ENCODE peak calls at places on chromosomes 1 and 21, in nine cellular contexts. P is lower leg skin, O is A549, A is stomach, X is NB4, R is spleen, H is prostate gland, K is transverse colon, G is H1. J is an unnamed sample.
A peak's percentile ranks its signal among the peaks of the same experiment; 100 is the strongest.

GRCh38 chr1:236396665-236397043 is 2.6 kb downstream of the EDARADD start:
- DNase-seq in K (no peak), O (no peak), H (no peak), G (peak; percentile 6), R (no peak), P (no peak), A (no peak), X (no peak), J (no peak)

GRCh38 chr21:37060296-37060695 is 12.6 kb downstream of the PIGP start:
- DNase-seq in P (no peak), G (no peak), A (peak; percentile 40), X (peak; percentile 68), R (no peak), K (peak; percentile 68), H (no peak), O (peak; percentile 78), J (peak; percentile 64)

GRCh38 chr1:11563560-11564069 is 84.7 kb downstream of the DISP3 start:
- DNase-seq in O (no peak), R (peak; percentile 59), A (no peak), P (no peak), G (no peak), X (peak; percentile 82), H (no peak), K (no peak), J (no peak)

GRCh38 chr1:155127105-155127671 is 488 bp upstream of the EFNA1 start:
- DNase-seq in R (peak; percentile 79), X (peak; percentile 25), K (peak; percentile 89), A (peak; percentile 82), P (peak; percentile 92), G (peak; percentile 63), O (no peak), H (peak; percentile 93), J (peak; percentile 83)

GRCh38 chr1:118753976-118754375 is 234.2 kb downstream of the TBX15 start:
- DNase-seq in A (no peak), G (no peak), H (no peak), X (no peak), P (no peak), K (no peak), O (no peak), R (no peak), J (no peak)

GRCh38 chr1:48102766-48103165 is 105.6 kb upstream of the TRABD2B start:
- DNase-seq in P (no peak), G (no peak), H (no peak), X (no peak), O (no peak), R (no peak), K (no peak), A (no peak), J (no peak)

GRCh38 chr1:24567792-24568388 is 12.0 kb downstream of the NCMAP start:
- DNase-seq in G (no peak), P (no peak), X (peak; percentile 10), A (peak; percentile 87), O (peak; percentile 36), H (peak; percentile 81), R (peak; percentile 64), K (peak; percentile 76), J (peak; percentile 82)

GRCh38 chr1:7508052-7508745 is 262.9 kb upstream of the VAMP3 start:
- DNase-seq in R (no peak), O (no peak), A (no peak), H (no peak), K (no peak), G (no peak), X (no peak), P (no peak), J (no peak)

GRCh38 chr1:229209386-229209785 is 61.5 kb upstream of the RAB4A start:
- DNase-seq in O (no peak), X (no peak), G (no peak), H (no peak), P (no peak), A (no peak), R (no peak), K (no peak), J (no peak)

GRCh38 chr1:163561570-163562295 is 240.0 kb downstream of the NUF2 start:
- DNase-seq in G (peak; percentile 54), P (no peak), R (no peak), K (no peak), X (peak; percentile 11), H (no peak), O (no peak), A (no peak), J (no peak)

GRCh38 chr1:156104065-156104810 is 10.3 kb upstream of the LMNA start:
- DNase-seq in H (peak; percentile 85), X (no peak), O (peak; percentile 87), A (peak; percentile 70), R (no peak), G (no peak), K (peak; percentile 79), P (peak; percentile 96), J (peak; percentile 78)

GRCh38 chr21:20451051-20451450 is 547.2 kb upstream of the NCAM2 start:
- DNase-seq in G (no peak), X (no peak), O (no peak), A (no peak), H (no peak), P (no peak), R (no peak), K (no peak), J (no peak)

GRCh38 chr1:87200875-87201638 is 127.6 kb upstream of the LMO4 start:
- DNase-seq in X (no peak), R (no peak), H (no peak), A (no peak), G (no peak), P (no peak), K (no peak), O (no peak), J (no peak)

GRCh38 chr1:201119206-201119814 is 7.1 kb upstream of the CACNA1S start:
- DNase-seq in R (no peak), K (peak; percentile 31), G (peak; percentile 81), O (peak; percentile 71), P (no peak), H (no peak), A (peak; percentile 35), X (peak; percentile 64), J (peak; percentile 38)

GRCh38 chr1:212244441-212244840 is 40.8 kb upstream of the PPP2R5A start:
- DNase-seq in K (no peak), G (no peak), O (no peak), A (no peak), H (no peak), R (no peak), X (no peak), P (peak; percentile 25), J (no peak)

GRCh38 chr1:84774674-84775548 is 84.7 kb upstream of the SSX2IP start:
- DNase-seq in X (no peak), H (peak; percentile 76), P (no peak), K (no peak), A (no peak), G (peak; percentile 79), O (no peak), R (no peak), J (no peak)

GRCh38 chr1:37989381-37989930 is 366 bp downstream of the SF3A3 start:
- DNase-seq in R (peak; percentile 89), A (no peak), O (no peak), X (peak; percentile 76), H (no peak), G (no peak), P (no peak), K (peak; percentile 31), J (peak; percentile 45)

GRCh38 chr1:18144062-18144461 is 36.5 kb downstream of the IGSF21 start:
- DNase-seq in R (peak; percentile 28), A (no peak), X (no peak), G (no peak), K (no peak), P (no peak), O (no peak), H (no peak), J (no peak)

GRCh38 chr1:248858096-248858890 is 592 bp downstream of the ZNF692 start:
- DNase-seq in P (peak; percentile 91), G (peak; percentile 82), H (peak; percentile 78), K (peak; percentile 79), O (peak; percentile 76), R (peak; percentile 92), X (peak; percentile 87), A (peak; percentile 85), J (peak; percentile 82)
- TF ChIP-seq POLR2A in P (no peak), G (peak; percentile 33), H (peak; percentile 46), K (peak; percentile 59), O (peak; percentile 44), R (no peak), X (peak; percentile 25), A (no peak), J (peak; percentile 48)

DNA sequence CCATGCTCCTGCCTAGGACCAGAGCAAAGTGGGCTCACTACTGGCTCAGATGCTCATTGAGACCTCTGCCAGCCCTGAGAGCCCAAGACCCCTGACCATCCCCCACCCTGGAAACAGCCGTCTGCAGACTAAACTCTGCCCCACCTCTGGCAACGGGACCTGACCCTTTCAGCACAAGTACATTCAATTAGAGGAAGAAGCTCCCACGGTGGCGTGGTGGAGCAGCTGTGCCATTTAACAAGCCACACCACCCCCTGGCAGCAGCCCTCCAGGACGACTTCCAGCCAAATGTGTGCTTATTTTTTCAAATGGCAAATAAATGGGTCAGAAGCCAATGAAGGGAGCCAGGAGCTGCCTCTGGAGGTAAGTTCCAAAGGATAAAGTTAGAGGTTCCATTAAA is 226.8 kb downstream of the NPHP4 start:
- DNase-seq in X (no peak), A (no peak), O (no peak), R (no peak), G (no peak), H (no peak), K (no peak), P (no peak), J (no peak)
- TF ChIP-seq CTCF in X (no peak), A (no peak), O (no peak), R (no peak), G (no peak), H (no peak), K (no peak), P (no peak), J (no peak)

DNA sequence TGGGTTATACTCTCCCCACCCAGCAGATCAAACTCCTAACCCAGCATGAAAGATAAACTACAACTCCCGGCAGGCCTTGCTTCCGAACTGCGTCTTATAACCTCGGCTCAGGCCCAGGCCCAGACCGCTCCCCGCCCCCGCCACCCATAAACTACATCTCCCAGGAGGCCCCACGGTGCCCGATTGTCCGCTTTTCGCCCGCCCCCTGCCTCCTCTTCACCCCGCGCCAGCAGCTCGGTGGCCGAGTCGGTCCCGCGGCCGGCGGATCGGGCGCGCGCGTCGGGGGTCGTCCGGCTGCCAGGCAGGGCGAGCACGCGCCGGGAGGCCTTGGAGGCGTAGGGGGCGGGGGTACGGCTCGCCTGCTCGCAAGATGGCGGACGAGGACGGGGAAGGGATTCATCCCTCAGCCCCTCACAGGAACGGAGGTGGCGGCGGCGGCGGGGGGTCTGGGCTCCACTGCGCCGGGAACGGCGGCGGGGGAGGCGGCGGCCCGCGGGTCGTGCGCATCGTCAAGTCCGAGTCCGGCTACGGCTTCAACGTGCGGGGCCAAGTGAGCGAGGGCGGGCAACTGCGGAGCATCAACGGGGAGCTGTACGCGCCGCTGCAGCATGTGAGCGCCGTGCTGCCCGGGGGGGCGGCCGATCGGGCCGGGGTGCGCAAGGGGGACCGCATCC is at the start of gene SNX27:
- DNase-seq in K (peak; percentile 92), X (peak; percentile 96), P (peak; percentile 98), A (peak; percentile 92), R (peak; percentile 96), G (peak; percentile 93), H (peak; percentile 92), O (peak; percentile 95), J (peak; percentile 91)
- TF ChIP-seq POLR2A in K (peak; percentile 32), X (peak; percentile 40), P (no peak), A (no peak), R (peak; percentile 16), G (no peak), H (peak; percentile 77), O (peak; percentile 69), J (peak; percentile 50)

DNA sequence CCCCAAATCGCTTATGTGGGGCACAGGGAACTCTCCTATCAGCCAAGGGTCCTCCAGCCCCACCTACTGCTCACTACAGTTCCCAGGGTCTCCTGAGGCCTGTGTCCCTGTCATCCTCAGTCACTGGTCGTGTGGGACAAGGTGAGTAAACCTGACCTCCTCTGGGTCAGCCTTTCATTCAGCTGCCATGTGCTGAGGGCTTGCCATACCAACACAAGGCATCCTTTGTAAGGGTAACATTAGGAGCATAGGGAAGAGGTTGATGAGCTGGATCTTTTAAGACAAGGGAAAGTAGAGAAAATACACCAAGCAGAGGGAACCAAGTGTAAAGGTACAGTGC is 11.2 kb upstream of the SNAPIN start:
- DNase-seq in P (no peak), R (no peak), O (no peak), A (no peak), G (no peak), H (no peak), X (no peak), K (no peak), J (no peak)
- TF ChIP-seq CTCF in P (no peak), R (no peak), O (no peak), A (no peak), G (peak; percentile 13), H (no peak), X (no peak), K (no peak), J (no peak)